ENCODE peak calls at places on chromosomes 13 and 19, in nine cellular contexts. One of them, this sample, is unnamed. For H3K36me3, the result is how much of the 10 kb centered on the place peaks cover.

GRCh38 chr13:107374038-107374437 is 806.1 kb upstream of the ARGLU1 start:
- DNase-seq in endodermal cell: no peak
- DNase-seq in GM06990: no peak
- DNase-seq in CD8-positive, alpha-beta T cell: no peak
- DNase-seq in aorta: no peak
- DNase-seq in SJSA1: no peak
- DNase-seq in breast epithelium: no peak
- DNase-seq in tibial artery: no peak
- DNase-seq in tibial nerve: no peak
- DNase-seq in this sample: no peak

GRCh38 chr13:32791545-32792172 is 205.4 kb downstream of the PDS5B start:
- DNase-seq in breast epithelium: no peak
- DNase-seq in aorta: no peak
- DNase-seq in CD8-positive, alpha-beta T cell: peak
- DNase-seq in endodermal cell: no peak
- DNase-seq in SJSA1: no peak
- DNase-seq in tibial nerve: no peak
- DNase-seq in GM06990: peak
- DNase-seq in tibial artery: no peak
- DNase-seq in this sample: no peak

GRCh38 chr19:39060130-39060529 is 24.0 kb upstream of the ACP7 start:
- DNase-seq in endodermal cell: no peak
- DNase-seq in GM06990: no peak
- DNase-seq in CD8-positive, alpha-beta T cell: no peak
- DNase-seq in breast epithelium: no peak
- DNase-seq in tibial artery: no peak
- DNase-seq in tibial nerve: no peak
- DNase-seq in aorta: no peak
- DNase-seq in SJSA1: no peak
- DNase-seq in this sample: no peak

GRCh38 chr19:4197625-4198466 is 15.4 kb downstream of the ANKRD24 start:
- DNase-seq in aorta: no peak
- DNase-seq in GM06990: no peak
- DNase-seq in tibial artery: no peak
- DNase-seq in CD8-positive, alpha-beta T cell: no peak
- DNase-seq in endodermal cell: peak
- DNase-seq in tibial nerve: no peak
- DNase-seq in breast epithelium: no peak
- DNase-seq in SJSA1: no peak
- DNase-seq in this sample: no peak

GRCh38 chr13:75364131-75364713 is 117.7 kb downstream of the TBC1D4 start:
- DNase-seq in GM06990: no peak
- DNase-seq in endodermal cell: no peak
- DNase-seq in breast epithelium: no peak
- DNase-seq in SJSA1: no peak
- DNase-seq in tibial nerve: no peak
- DNase-seq in tibial artery: no peak
- DNase-seq in aorta: no peak
- DNase-seq in CD8-positive, alpha-beta T cell: no peak
- DNase-seq in this sample: no peak

GRCh38 chr13:101942038-101942437 is 459.8 kb downstream of the FGF14 start:
- DNase-seq in tibial artery: peak
- DNase-seq in aorta: no peak
- DNase-seq in SJSA1: no peak
- DNase-seq in GM06990: no peak
- DNase-seq in tibial nerve: peak
- DNase-seq in breast epithelium: no peak
- DNase-seq in CD8-positive, alpha-beta T cell: no peak
- DNase-seq in endodermal cell: peak
- DNase-seq in this sample: no peak

GRCh38 chr19:13353625-13354024 is 152.7 kb downstream of the CACNA1A start:
- DNase-seq in tibial nerve: no peak
- DNase-seq in breast epithelium: no peak
- DNase-seq in GM06990: no peak
- DNase-seq in SJSA1: no peak
- DNase-seq in CD8-positive, alpha-beta T cell: no peak
- DNase-seq in endodermal cell: no peak
- DNase-seq in aorta: no peak
- DNase-seq in tibial artery: no peak
- DNase-seq in this sample: no peak

GRCh38 chr13:54884645-54885044 is 1856.0 kb downstream of the OLFM4 start:
- DNase-seq in CD8-positive, alpha-beta T cell: no peak
- DNase-seq in tibial nerve: no peak
- DNase-seq in breast epithelium: no peak
- DNase-seq in SJSA1: no peak
- DNase-seq in aorta: no peak
- DNase-seq in endodermal cell: no peak
- DNase-seq in tibial artery: no peak
- DNase-seq in GM06990: no peak
- DNase-seq in this sample: no peak

GRCh38 chr19:40600086-40600917 is 867 bp upstream of the LTBP4 start:
- DNase-seq in tibial nerve: no peak
- DNase-seq in endodermal cell: peak
- DNase-seq in GM06990: no peak
- DNase-seq in aorta: no peak
- DNase-seq in tibial artery: peak
- DNase-seq in SJSA1: no peak
- DNase-seq in breast epithelium: no peak
- DNase-seq in CD8-positive, alpha-beta T cell: no peak
- DNase-seq in this sample: peak

GRCh38 chr19:7200739-7201138 is 93.5 kb downstream of the INSR start:
- DNase-seq in tibial artery: no peak
- DNase-seq in GM06990: no peak
- DNase-seq in CD8-positive, alpha-beta T cell: no peak
- DNase-seq in breast epithelium: no peak
- DNase-seq in SJSA1: no peak
- DNase-seq in endodermal cell: no peak
- DNase-seq in tibial nerve: no peak
- DNase-seq in aorta: no peak
- DNase-seq in this sample: no peak

GRCh38 chr13:98880673-98881072 is 97.2 kb downstream of the DOCK9 start:
- DNase-seq in tibial artery: no peak
- DNase-seq in aorta: no peak
- DNase-seq in endodermal cell: no peak
- DNase-seq in tibial nerve: no peak
- DNase-seq in SJSA1: peak
- DNase-seq in CD8-positive, alpha-beta T cell: no peak
- DNase-seq in breast epithelium: no peak
- DNase-seq in GM06990: no peak
- DNase-seq in this sample: no peak

GRCh38 chr13:59043016-59043415 is 1120.7 kb downstream of the DIAPH3 start:
- DNase-seq in tibial artery: no peak
- DNase-seq in GM06990: no peak
- DNase-seq in endodermal cell: peak
- DNase-seq in breast epithelium: no peak
- DNase-seq in tibial nerve: no peak
- DNase-seq in SJSA1: no peak
- DNase-seq in CD8-positive, alpha-beta T cell: no peak
- DNase-seq in aorta: no peak
- DNase-seq in this sample: no peak

GRCh38 chr13:86174632-86175031 is 375.4 kb upstream of the SLITRK6 start:
- DNase-seq in breast epithelium: no peak
- DNase-seq in tibial artery: no peak
- DNase-seq in SJSA1: no peak
- DNase-seq in aorta: no peak
- DNase-seq in endodermal cell: no peak
- DNase-seq in GM06990: no peak
- DNase-seq in tibial nerve: no peak
- DNase-seq in CD8-positive, alpha-beta T cell: no peak
- DNase-seq in this sample: no peak
- H3K36me3 ChIP-seq in breast epithelium: under half
- H3K36me3 ChIP-seq in tibial artery: under half
- H3K36me3 ChIP-seq in SJSA1: under half
- H3K36me3 ChIP-seq in aorta: under half
- H3K36me3 ChIP-seq in endodermal cell: under half
- H3K36me3 ChIP-seq in GM06990: under half
- H3K36me3 ChIP-seq in tibial nerve: under half
- H3K36me3 ChIP-seq in CD8-positive, alpha-beta T cell: under half
- H3K36me3 ChIP-seq in this sample: under half

DNA sequence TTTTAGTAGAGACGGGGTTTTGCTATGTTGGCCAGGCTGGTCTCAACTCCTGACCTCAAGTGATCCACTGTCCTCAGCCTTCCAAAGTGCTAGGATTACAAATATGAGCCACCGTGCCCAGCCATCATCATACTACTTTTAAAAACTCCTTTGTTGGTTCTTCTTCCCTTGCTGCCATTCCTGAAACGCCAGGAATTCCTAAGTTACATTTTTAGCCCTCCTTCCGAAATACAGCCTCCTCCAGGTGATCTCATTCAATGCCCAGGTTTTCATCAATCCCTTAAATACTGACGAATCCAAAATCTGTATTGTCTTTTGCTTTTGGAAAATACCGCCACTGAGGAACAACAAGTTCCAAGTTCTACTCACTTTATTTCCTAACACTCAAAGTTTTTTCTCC is 25.3 kb upstream of the EBPL start:
- DNase-seq in tibial nerve: no peak
- DNase-seq in endodermal cell: no peak
- DNase-seq in tibial artery: no peak
- DNase-seq in SJSA1: no peak
- DNase-seq in breast epithelium: no peak
- DNase-seq in aorta: no peak
- DNase-seq in GM06990: no peak
- DNase-seq in CD8-positive, alpha-beta T cell: no peak
- DNase-seq in this sample: no peak
- H3K36me3 ChIP-seq in tibial nerve: under half
- H3K36me3 ChIP-seq in endodermal cell: half or more
- H3K36me3 ChIP-seq in tibial artery: under half
- H3K36me3 ChIP-seq in SJSA1: half or more
- H3K36me3 ChIP-seq in breast epithelium: under half
- H3K36me3 ChIP-seq in aorta: under half
- H3K36me3 ChIP-seq in GM06990: under half
- H3K36me3 ChIP-seq in CD8-positive, alpha-beta T cell: under half
- H3K36me3 ChIP-seq in this sample: under half

GRCh38 chr19:45071545-45071938 is 4.7 kb downstream of the ZNF296 start:
- DNase-seq in SJSA1: no peak
- DNase-seq in endodermal cell: no peak
- DNase-seq in GM06990: no peak
- DNase-seq in CD8-positive, alpha-beta T cell: no peak
- DNase-seq in aorta: no peak
- DNase-seq in tibial artery: no peak
- DNase-seq in tibial nerve: no peak
- DNase-seq in breast epithelium: no peak
- DNase-seq in this sample: no peak

GRCh38 chr19:45069056-45069455 is 7.2 kb downstream of the ZNF296 start:
- DNase-seq in breast epithelium: peak
- DNase-seq in CD8-positive, alpha-beta T cell: no peak
- DNase-seq in SJSA1: no peak
- DNase-seq in aorta: no peak
- DNase-seq in tibial artery: no peak
- DNase-seq in GM06990: no peak
- DNase-seq in endodermal cell: peak
- DNase-seq in tibial nerve: no peak
- DNase-seq in this sample: no peak

GRCh38 chr19:45071969-45072790 is 4.1 kb downstream of the ZNF296 start:
- DNase-seq in aorta: no peak
- DNase-seq in tibial nerve: no peak
- DNase-seq in SJSA1: no peak
- DNase-seq in tibial artery: no peak
- DNase-seq in breast epithelium: no peak
- DNase-seq in CD8-positive, alpha-beta T cell: no peak
- DNase-seq in GM06990: no peak
- DNase-seq in endodermal cell: peak
- DNase-seq in this sample: no peak

GRCh38 chr19:45070214-45070613 is 6.1 kb downstream of the ZNF296 start:
- DNase-seq in aorta: no peak
- DNase-seq in tibial nerve: no peak
- DNase-seq in GM06990: no peak
- DNase-seq in endodermal cell: no peak
- DNase-seq in breast epithelium: no peak
- DNase-seq in CD8-positive, alpha-beta T cell: no peak
- DNase-seq in tibial artery: no peak
- DNase-seq in SJSA1: no peak
- DNase-seq in this sample: no peak

GRCh38 chr19:45070861-45071544 is 5.3 kb downstream of the ZNF296 start:
- DNase-seq in tibial nerve: no peak
- DNase-seq in endodermal cell: no peak
- DNase-seq in breast epithelium: peak
- DNase-seq in aorta: no peak
- DNase-seq in tibial artery: no peak
- DNase-seq in GM06990: no peak
- DNase-seq in CD8-positive, alpha-beta T cell: no peak
- DNase-seq in SJSA1: no peak
- DNase-seq in this sample: no peak
- H3K36me3 ChIP-seq in tibial nerve: under half
- H3K36me3 ChIP-seq in endodermal cell: under half
- H3K36me3 ChIP-seq in breast epithelium: under half
- H3K36me3 ChIP-seq in aorta: under half
- H3K36me3 ChIP-seq in tibial artery: under half
- H3K36me3 ChIP-seq in GM06990: under half
- H3K36me3 ChIP-seq in CD8-positive, alpha-beta T cell: under half
- H3K36me3 ChIP-seq in SJSA1: under half
- H3K36me3 ChIP-seq in this sample: under half

DNA sequence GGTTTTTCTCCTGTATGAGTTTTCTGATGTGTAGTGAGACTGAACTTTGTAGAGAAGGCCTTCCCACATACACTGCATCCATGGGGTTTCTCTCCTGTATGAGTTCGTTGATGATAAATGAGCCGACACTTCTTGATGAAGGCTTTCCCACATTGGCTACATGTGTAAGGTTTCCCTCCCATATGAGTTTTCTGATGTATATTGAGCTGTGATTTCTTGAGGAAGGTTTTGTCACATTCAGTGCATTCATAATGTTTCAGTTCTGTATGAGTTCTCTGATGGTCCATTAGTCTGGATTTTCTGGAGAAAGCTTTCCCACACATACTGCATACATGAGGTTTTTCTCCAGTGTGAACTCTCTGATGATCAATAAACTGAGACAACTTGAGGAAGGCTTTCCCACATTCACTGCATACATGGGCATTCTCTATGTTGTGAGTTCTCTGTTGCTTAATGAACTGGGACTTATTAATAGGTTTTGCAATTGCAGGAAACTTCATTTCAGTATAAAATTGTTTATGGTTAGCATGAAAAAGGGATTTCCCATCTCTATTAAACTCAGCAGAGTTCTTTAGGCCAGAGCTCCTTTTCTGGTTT is 7.5 kb upstream of the ZNF350 start:
- DNase-seq in GM06990: no peak
- DNase-seq in aorta: no peak
- DNase-seq in tibial artery: no peak
- DNase-seq in CD8-positive, alpha-beta T cell: no peak
- DNase-seq in endodermal cell: no peak
- DNase-seq in SJSA1: no peak
- DNase-seq in breast epithelium: no peak
- DNase-seq in tibial nerve: no peak
- DNase-seq in this sample: no peak
- H3K36me3 ChIP-seq in GM06990: under half
- H3K36me3 ChIP-seq in aorta: under half
- H3K36me3 ChIP-seq in tibial artery: half or more
- H3K36me3 ChIP-seq in CD8-positive, alpha-beta T cell: under half
- H3K36me3 ChIP-seq in endodermal cell: half or more
- H3K36me3 ChIP-seq in SJSA1: under half
- H3K36me3 ChIP-seq in breast epithelium: under half
- H3K36me3 ChIP-seq in tibial nerve: under half
- H3K36me3 ChIP-seq in this sample: under half

DNA sequence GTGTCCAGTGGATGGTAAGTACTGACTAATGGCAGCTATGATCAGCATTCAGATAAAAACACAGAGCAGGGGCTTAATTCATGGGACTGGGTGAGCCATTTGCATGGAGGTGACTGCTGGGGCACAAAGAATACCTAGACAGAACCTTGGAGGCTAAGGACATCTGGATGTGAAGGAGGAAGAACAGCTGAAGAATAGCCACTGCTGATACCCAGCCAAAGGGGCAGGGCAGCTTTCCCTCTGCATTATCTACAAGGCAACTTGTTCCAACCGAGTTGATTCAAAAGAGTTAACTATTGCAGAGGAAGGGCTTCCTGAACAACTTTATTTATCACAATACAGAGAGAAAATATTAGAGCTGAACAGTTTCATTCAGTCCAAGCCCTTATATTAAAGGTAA is 13.1 kb upstream of the THSD1 start:
- DNase-seq in aorta: no peak
- DNase-seq in tibial artery: no peak
- DNase-seq in CD8-positive, alpha-beta T cell: no peak
- DNase-seq in GM06990: no peak
- DNase-seq in breast epithelium: no peak
- DNase-seq in SJSA1: no peak
- DNase-seq in tibial nerve: no peak
- DNase-seq in endodermal cell: no peak
- DNase-seq in this sample: no peak
- H3K36me3 ChIP-seq in aorta: under half
- H3K36me3 ChIP-seq in tibial artery: half or more
- H3K36me3 ChIP-seq in CD8-positive, alpha-beta T cell: under half
- H3K36me3 ChIP-seq in GM06990: under half
- H3K36me3 ChIP-seq in breast epithelium: under half
- H3K36me3 ChIP-seq in SJSA1: under half
- H3K36me3 ChIP-seq in tibial nerve: under half
- H3K36me3 ChIP-seq in endodermal cell: half or more
- H3K36me3 ChIP-seq in this sample: under half